ENCODE peak calls at places on chromosomes 16 and 17, in five cellular contexts. One of them, this sample, is unnamed.

GRCh38 chr16:81688182-81688581 is 90.9 kb upstream of the PLCG2 start:
- DNase-seq in left ventricle myocardium superior: peak
- DNase-seq in SJCRH30: peak
- DNase-seq in AG08395: no peak
- DNase-seq in RCC 7860: no peak
- DNase-seq in this sample: no peak

GRCh38 chr16:29290631-29291247 is 115.8 kb downstream of the NPIPB11 start:
- DNase-seq in left ventricle myocardium superior: peak
- DNase-seq in SJCRH30: peak
- DNase-seq in AG08395: peak
- DNase-seq in RCC 7860: peak
- DNase-seq in this sample: peak

GRCh38 chr17:17694229-17695081 is 13.2 kb downstream of the RAI1 start:
- DNase-seq in left ventricle myocardium superior: peak
- DNase-seq in SJCRH30: peak
- DNase-seq in AG08395: peak
- DNase-seq in RCC 7860: peak
- DNase-seq in this sample: peak

GRCh38 chr17:15298176-15298575 is 33.0 kb upstream of the PMP22 start:
- DNase-seq in left ventricle myocardium superior: no peak
- DNase-seq in SJCRH30: no peak
- DNase-seq in AG08395: peak
- DNase-seq in RCC 7860: peak
- DNase-seq in this sample: peak

GRCh38 chr16:67860589-67861398 is 12.1 kb upstream of the EDC4 start:
- DNase-seq in left ventricle myocardium superior: no peak
- DNase-seq in SJCRH30: no peak
- DNase-seq in AG08395: peak
- DNase-seq in RCC 7860: no peak
- DNase-seq in this sample: peak

GRCh38 chr17:57603978-57604377 is 141.1 kb downstream of the CCDC182 start:
- DNase-seq in left ventricle myocardium superior: no peak
- DNase-seq in SJCRH30: no peak
- DNase-seq in AG08395: no peak
- DNase-seq in RCC 7860: no peak
- DNase-seq in this sample: no peak

GRCh38 chr17:44850612-44851011 is 2.9 kb downstream of the HIGD1B start:
- DNase-seq in left ventricle myocardium superior: peak
- DNase-seq in SJCRH30: no peak
- DNase-seq in AG08395: no peak
- DNase-seq in RCC 7860: no peak
- DNase-seq in this sample: no peak

GRCh38 chr17:40646791-40647548 is 648 bp downstream of the SMARCE1 start:
- DNase-seq in left ventricle myocardium superior: no peak
- DNase-seq in SJCRH30: peak
- DNase-seq in AG08395: peak
- DNase-seq in RCC 7860: peak
- DNase-seq in this sample: peak

GRCh38 chr16:68265078-68265925 is 976 bp downstream of the SLC7A6 start:
- DNase-seq in left ventricle myocardium superior: peak
- DNase-seq in SJCRH30: peak
- DNase-seq in AG08395: peak
- DNase-seq in RCC 7860: peak
- DNase-seq in this sample: peak

GRCh38 chr16:27311449-27311831 is 2.3 kb upstream of the IL4R start:
- DNase-seq in left ventricle myocardium superior: no peak
- DNase-seq in SJCRH30: peak
- DNase-seq in AG08395: no peak
- DNase-seq in RCC 7860: no peak
- DNase-seq in this sample: no peak

GRCh38 chr16:67158637-67159600 is 790 bp downstream of the TRADD start:
- DNase-seq in left ventricle myocardium superior: peak
- DNase-seq in SJCRH30: peak
- DNase-seq in AG08395: no peak
- DNase-seq in RCC 7860: no peak
- DNase-seq in this sample: no peak

GRCh38 chr17:82098939-82099765 is 1.1 kb upstream of the FASN start:
- DNase-seq in left ventricle myocardium superior: no peak
- DNase-seq in SJCRH30: no peak
- DNase-seq in AG08395: no peak
- DNase-seq in RCC 7860: no peak
- DNase-seq in this sample: no peak